ENCODE peak calls at places on chromosomes 3 and 15, in seven cellular contexts. C is GM23338; F is SHP77; Y is NCI-H1436; W is CD4-positive, alpha-beta memory T cell; D is lower leg skin; S is NCI-H774. O is an unnamed sample.

GRCh38 chr3:9279959-9280358 is 30.5 kb upstream of the SRGAP3 start:
- DNase-seq in C (peak), F (no peak), Y (no peak), W (no peak), D (no peak), S (peak), O (no peak)

GRCh38 chr3:55296781-55297180 is 190.3 kb downstream of the WNT5A start:
- DNase-seq in C (no peak), F (no peak), Y (no peak), W (no peak), D (no peak), S (no peak), O (no peak)

GRCh38 chr3:107938128-107938527 is 152.7 kb downstream of the CD47 start:
- DNase-seq in C (peak), F (peak), Y (peak), W (peak), D (no peak), S (no peak), O (no peak)

GRCh38 chr15:33314115-33314514 is 3.3 kb downstream of the RYR3 start:
- DNase-seq in C (no peak), F (no peak), Y (no peak), W (no peak), D (no peak), S (no peak), O (no peak)

GRCh38 chr15:96893159-96893906 is 562.8 kb downstream of the NR2F2 start:
- DNase-seq in C (peak), F (no peak), Y (peak), W (no peak), D (no peak), S (no peak), O (peak)

GRCh38 chr3:37223084-37223975 is 48.9 kb upstream of the LRRFIP2 start:
- DNase-seq in C (no peak), F (no peak), Y (no peak), W (no peak), D (no peak), S (no peak), O (no peak)

GRCh38 chr15:91182096-91182495 is 82.0 kb downstream of the SV2B start:
- DNase-seq in C (no peak), F (peak), Y (no peak), W (no peak), D (no peak), S (no peak), O (no peak)

GRCh38 chr3:100129944-100130343 is 15.6 kb upstream of the FILIP1L start:
- DNase-seq in C (no peak), F (no peak), Y (no peak), W (no peak), D (no peak), S (no peak), O (no peak)

GRCh38 chr3:32414527-32415202 is 23.0 kb downstream of the CMTM7 start:
- DNase-seq in C (no peak), F (no peak), Y (no peak), W (peak), D (peak), S (no peak), O (no peak)

GRCh38 chr3:39541917-39542329 is 74.4 kb downstream of the MOBP start:
- DNase-seq in C (peak), F (peak), Y (no peak), W (no peak), D (no peak), S (no peak), O (no peak)

GRCh38 chr15:98888839-98889479 is 118.6 kb downstream of the PGPEP1L start:
- DNase-seq in C (no peak), F (no peak), Y (no peak), W (no peak), D (no peak), S (no peak), O (no peak)

GRCh38 chr15:25437751-25438600 is 848 bp downstream of the UBE3A start:
- DNase-seq in C (peak), F (no peak), Y (peak), W (peak), D (peak), S (no peak), O (peak)

GRCh38 chr3:77931272-77932009 is 891.5 kb downstream of the ROBO2 start:
- DNase-seq in C (no peak), F (peak), Y (peak), W (no peak), D (no peak), S (peak), O (no peak)